ENCODE peak calls at places on chromosomes 4 and X, in six cellular contexts. One of them, this sample, is unnamed.

GRCh38 chr4:100190643-100191600 is 654 bp upstream of the DDIT4L start:
- DNase-seq in psoas muscle: peak
- DNase-seq in AG04449: no peak
- DNase-seq in Caco-2: no peak
- DNase-seq in K562: no peak
- DNase-seq in coronary artery: peak
- DNase-seq in this sample: no peak

GRCh38 chrX:96576358-96576757 is 108.3 kb upstream of the DIAPH2 start:
- DNase-seq in K562: no peak
- DNase-seq in AG04449: no peak
- DNase-seq in Caco-2: no peak
- DNase-seq in coronary artery: no peak
- DNase-seq in psoas muscle: no peak
- DNase-seq in this sample: no peak

GRCh38 chrX:115378471-115378870 is 89.0 kb downstream of the LUZP4 start:
- DNase-seq in AG04449: no peak
- DNase-seq in psoas muscle: no peak
- DNase-seq in K562: no peak
- DNase-seq in Caco-2: no peak
- DNase-seq in coronary artery: no peak
- DNase-seq in this sample: no peak

GRCh38 chrX:119407681-119408080 is 8.5 kb downstream of the SLC25A43 start:
- DNase-seq in psoas muscle: no peak
- DNase-seq in AG04449: no peak
- DNase-seq in coronary artery: no peak
- DNase-seq in Caco-2: no peak
- DNase-seq in K562: no peak
- DNase-seq in this sample: no peak

GRCh38 chr4:184815046-184815877 is 10.5 kb downstream of the ACSL1 start:
- DNase-seq in K562: peak
- DNase-seq in psoas muscle: peak
- DNase-seq in Caco-2: peak
- DNase-seq in coronary artery: no peak
- DNase-seq in AG04449: no peak
- DNase-seq in this sample: peak

GRCh38 chr4:186725422-186726149 is 1.9 kb upstream of the FAT1 start:
- DNase-seq in psoas muscle: peak
- DNase-seq in Caco-2: peak
- DNase-seq in K562: peak
- DNase-seq in AG04449: no peak
- DNase-seq in coronary artery: peak
- DNase-seq in this sample: peak

GRCh38 chr4:7342223-7342576 is 92.5 kb downstream of the PSAPL1 start:
- DNase-seq in Caco-2: no peak
- DNase-seq in coronary artery: no peak
- DNase-seq in psoas muscle: peak
- DNase-seq in AG04449: no peak
- DNase-seq in K562: no peak
- DNase-seq in this sample: no peak

GRCh38 chr4:165684177-165684870 is 188.7 kb upstream of the TLL1 start:
- DNase-seq in psoas muscle: no peak
- DNase-seq in coronary artery: no peak
- DNase-seq in AG04449: no peak
- DNase-seq in K562: no peak
- DNase-seq in Caco-2: no peak
- DNase-seq in this sample: no peak

DNA sequence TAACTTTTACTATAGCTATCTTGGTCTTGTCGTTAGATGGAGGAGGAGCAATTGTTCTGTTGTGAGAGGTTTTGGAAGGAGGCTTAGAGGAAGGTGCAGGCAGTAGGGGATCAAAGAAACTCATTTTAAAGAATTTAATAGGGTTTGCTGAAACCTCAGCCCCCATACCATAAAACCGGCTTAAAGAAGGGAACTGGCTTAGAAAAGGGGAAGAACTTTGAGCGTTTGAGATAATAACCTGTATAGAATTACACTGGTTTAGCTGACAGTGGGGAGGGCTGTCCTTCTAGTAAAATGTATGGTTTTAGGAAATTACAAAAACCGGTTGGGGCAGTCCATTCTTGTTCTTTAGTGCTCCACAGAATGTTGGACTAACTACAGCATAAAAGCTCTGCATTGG is 128.1 kb downstream of the KDM6A start:
- DNase-seq in Caco-2: no peak
- DNase-seq in AG04449: no peak
- DNase-seq in coronary artery: no peak
- DNase-seq in psoas muscle: no peak
- DNase-seq in K562: no peak
- DNase-seq in this sample: no peak
- H3K4me3 ChIP-seq in Caco-2: no peak
- H3K4me3 ChIP-seq in AG04449: no peak
- H3K4me3 ChIP-seq in coronary artery: no peak
- H3K4me3 ChIP-seq in psoas muscle: no peak
- H3K4me3 ChIP-seq in K562: no peak
- H3K4me3 ChIP-seq in this sample: no peak

DNA sequence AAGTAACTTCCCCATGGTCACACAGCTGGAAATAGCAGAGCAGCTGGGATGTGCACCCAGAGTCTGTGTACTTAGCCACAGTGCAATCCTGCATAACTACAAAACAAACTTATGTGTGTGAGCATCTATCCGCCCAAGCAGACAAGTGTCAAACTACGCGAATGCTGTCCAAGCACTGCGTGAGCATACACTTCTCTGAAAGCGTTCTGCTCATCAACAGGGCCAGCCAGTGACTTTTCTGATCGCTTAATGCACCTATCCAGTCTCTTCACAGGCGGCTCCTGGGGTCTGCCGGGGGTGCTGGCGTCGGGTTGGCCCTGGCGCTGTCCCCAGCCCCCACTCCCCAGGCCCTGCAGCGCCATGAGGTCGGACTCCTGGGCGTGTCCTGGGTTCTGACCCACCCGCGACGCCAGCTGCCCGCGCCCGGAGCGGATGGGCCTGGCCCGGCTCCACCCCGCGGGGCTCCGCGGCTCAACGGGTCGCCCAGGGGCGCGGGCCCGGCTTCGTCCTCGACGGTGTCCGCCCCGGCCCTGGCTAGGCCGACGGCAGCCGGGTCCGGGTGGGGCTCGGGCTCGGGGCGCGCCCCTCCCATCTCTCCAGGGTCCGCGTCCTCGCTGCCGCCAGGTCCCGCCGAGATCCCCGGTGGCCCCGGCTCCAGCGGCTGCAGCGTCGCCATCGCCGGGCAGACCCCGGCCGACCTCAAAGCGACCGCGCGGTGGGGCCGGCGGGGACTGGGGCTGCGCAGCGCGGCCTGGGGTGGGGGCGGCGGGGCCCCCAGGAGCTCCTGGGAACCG is 1.3 kb upstream of the ZNF141 start:
- DNase-seq in K562: no peak
- DNase-seq in AG04449: no peak
- DNase-seq in coronary artery: peak
- DNase-seq in psoas muscle: peak
- DNase-seq in Caco-2: no peak
- DNase-seq in this sample: peak
- H3K4me3 ChIP-seq in K562: no peak
- H3K4me3 ChIP-seq in AG04449: peak
- H3K4me3 ChIP-seq in coronary artery: peak
- H3K4me3 ChIP-seq in psoas muscle: peak
- H3K4me3 ChIP-seq in Caco-2: peak
- H3K4me3 ChIP-seq in this sample: peak

DNA sequence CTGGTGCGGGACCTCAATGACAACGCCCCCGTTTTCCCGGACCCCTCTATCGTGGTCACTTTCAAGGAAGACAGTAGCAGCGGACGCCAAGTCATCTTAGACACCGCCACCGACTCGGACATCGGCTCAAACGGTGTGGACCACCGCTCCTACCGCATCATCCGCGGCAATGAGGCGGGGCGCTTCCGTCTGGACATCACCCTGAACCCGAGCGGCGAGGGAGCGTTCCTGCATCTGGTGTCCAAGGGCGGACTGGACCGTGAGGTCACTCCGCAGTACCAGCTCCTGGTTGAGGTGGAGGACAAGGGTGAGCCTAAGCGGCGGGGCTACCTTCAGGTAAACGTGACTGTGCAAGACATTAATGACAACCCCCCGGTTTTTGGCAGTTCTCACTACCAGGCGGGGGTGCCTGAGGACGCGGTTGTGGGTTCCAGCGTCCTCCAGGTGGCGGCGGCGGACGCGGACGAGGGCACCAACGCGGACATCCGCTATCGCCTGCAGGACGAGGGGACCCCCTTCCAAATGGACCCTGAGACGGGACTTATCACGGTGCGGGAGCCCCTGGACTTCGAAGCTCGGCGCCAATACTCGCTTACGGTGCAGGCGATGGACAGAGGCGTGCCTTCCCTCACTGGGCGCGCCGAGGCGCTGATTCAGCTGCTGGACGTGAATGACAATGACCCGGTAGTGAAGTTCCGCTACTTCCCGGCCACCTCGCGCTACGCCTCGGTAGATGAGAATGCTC is 2.2 kb downstream of the FAT4 start:
- DNase-seq in AG04449: no peak
- DNase-seq in coronary artery: peak
- DNase-seq in psoas muscle: peak
- DNase-seq in Caco-2: no peak
- DNase-seq in K562: no peak
- DNase-seq in this sample: peak
- H3K4me3 ChIP-seq in AG04449: peak
- H3K4me3 ChIP-seq in coronary artery: peak
- H3K4me3 ChIP-seq in psoas muscle: peak
- H3K4me3 ChIP-seq in Caco-2: no peak
- H3K4me3 ChIP-seq in K562: no peak
- H3K4me3 ChIP-seq in this sample: no peak

DNA sequence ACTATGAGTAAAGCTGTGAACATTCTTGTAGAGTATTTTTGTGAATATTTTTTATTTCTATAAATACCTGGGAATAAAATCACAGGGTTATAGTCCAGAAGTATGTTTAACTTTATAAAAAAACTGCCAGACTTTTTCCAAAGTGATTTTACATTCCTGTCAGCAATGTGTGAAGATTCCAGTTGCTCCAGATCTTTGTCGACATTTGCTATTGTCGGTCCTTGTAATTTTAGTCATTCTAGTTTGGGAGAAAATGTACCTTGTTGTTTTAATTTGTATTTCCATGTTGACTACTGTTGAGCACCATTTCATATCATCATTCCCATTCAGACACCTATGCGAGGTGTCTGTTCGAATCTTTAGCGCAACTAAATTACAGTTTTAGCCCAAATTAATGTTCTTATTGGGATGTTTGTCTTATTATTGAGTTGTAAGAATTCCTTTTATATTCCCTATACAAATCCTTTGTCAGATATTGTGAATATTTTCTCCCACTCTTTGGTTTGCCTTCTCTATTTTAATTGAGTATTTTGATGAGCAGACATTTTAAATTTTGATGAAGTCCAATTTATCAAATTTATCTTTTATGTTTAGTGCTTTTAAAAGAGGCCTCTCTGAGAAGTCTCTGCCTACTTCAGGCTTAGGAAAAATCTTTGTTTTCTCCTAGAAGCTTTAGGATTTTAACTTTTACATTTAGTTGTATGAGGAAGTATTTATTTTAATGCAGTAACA is 2.6 kb downstream of the CEP135 start:
- DNase-seq in AG04449: no peak
- DNase-seq in psoas muscle: no peak
- DNase-seq in K562: no peak
- DNase-seq in Caco-2: no peak
- DNase-seq in coronary artery: no peak
- DNase-seq in this sample: no peak
- H3K4me3 ChIP-seq in AG04449: no peak
- H3K4me3 ChIP-seq in psoas muscle: no peak
- H3K4me3 ChIP-seq in K562: no peak
- H3K4me3 ChIP-seq in Caco-2: no peak
- H3K4me3 ChIP-seq in coronary artery: no peak
- H3K4me3 ChIP-seq in this sample: no peak

DNA sequence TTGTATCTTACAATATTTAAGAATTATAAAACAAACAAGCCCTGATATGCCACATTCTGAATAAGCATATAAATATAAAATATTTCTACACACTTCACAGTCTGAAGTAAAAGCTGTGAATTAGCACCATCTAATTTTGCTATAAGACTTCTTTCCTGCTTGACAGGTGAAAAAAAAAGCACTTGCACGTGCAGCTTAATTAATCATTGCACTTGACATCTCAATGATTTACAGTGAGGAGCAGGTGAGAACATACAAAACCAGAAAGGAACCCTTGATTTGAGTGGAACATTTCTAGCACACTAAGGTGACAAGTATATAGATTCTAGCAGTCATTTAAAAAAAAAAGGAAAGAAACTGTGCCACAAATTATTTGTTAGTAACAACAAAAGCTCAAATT is 47.9 kb downstream of the CHIC2 start:
- DNase-seq in Caco-2: no peak
- DNase-seq in K562: no peak
- DNase-seq in AG04449: no peak
- DNase-seq in coronary artery: no peak
- DNase-seq in psoas muscle: no peak
- DNase-seq in this sample: no peak
- H3K4me3 ChIP-seq in Caco-2: no peak
- H3K4me3 ChIP-seq in K562: no peak
- H3K4me3 ChIP-seq in AG04449: no peak
- H3K4me3 ChIP-seq in coronary artery: no peak
- H3K4me3 ChIP-seq in psoas muscle: no peak
- H3K4me3 ChIP-seq in this sample: no peak

DNA sequence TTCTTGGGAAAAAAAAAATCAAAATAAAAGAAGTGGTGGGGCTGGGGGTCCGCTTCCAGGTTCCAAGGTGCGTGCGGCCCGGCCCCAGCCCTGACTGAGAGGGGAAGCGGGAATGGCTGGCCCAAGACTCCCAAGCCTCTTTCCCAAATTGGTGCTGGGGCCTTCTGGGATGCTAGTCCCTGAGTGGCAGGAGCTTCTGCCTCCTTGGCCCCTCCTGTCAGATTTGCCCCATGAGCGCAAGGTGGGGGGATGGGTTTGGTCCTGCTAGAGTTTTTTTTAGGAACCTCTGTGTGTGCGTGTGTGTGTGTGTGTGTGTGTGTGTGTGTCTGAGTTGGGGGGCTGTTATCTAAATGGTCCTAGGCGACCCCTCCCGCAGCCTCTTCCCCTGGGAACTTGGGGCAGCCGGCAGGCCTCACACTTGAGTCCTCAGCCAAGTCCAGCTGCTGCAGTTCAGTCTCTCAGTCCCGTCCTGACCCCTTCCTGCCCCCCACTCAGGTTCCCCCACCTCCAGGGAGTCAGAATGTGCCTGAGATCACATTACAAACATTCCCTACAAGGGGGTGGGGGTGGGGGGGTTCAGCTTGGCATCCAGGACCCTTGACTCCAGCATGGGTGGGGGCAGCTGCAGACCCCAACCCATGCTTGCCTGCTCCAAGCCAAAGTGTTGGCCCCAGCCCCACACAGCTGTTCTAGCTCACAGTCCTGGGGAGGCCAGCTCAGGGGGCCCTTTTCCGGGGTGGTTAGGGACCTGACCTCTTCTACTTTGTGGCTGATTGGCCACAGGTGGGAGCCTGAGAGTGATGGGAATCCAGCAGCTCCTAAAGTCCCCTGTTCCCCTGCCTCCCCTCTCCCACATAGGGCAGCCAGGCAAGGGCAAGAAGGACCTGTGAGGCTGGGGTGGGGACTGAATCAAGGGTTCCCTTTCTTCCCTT is 4.0 kb downstream of the EFNB1 start:
- DNase-seq in psoas muscle: no peak
- DNase-seq in AG04449: no peak
- DNase-seq in Caco-2: no peak
- DNase-seq in K562: no peak
- DNase-seq in coronary artery: peak
- DNase-seq in this sample: peak
- H3K4me3 ChIP-seq in psoas muscle: peak
- H3K4me3 ChIP-seq in AG04449: peak
- H3K4me3 ChIP-seq in Caco-2: no peak
- H3K4me3 ChIP-seq in K562: no peak
- H3K4me3 ChIP-seq in coronary artery: peak
- H3K4me3 ChIP-seq in this sample: no peak